ENCODE peak calls at places on chromosomes 1 and 21, in seven cellular contexts. B, F, E, V, Z, G and L are unnamed samples. For H3K27me3, the result is how much of the 10 kb centered on the place peaks cover.

GRCh38 chr1:23809751-23810171 is 9.2 kb upstream of the GALE start:
- DNase-seq in B (peak), F (no peak), E (peak), V (peak), Z (peak), G (peak), L (peak)

GRCh38 chr1:169894424-169895145 is 889 bp upstream of the SCYL3 start:
- DNase-seq in B (no peak), F (no peak), E (no peak), V (no peak), Z (no peak), G (no peak), L (no peak)

GRCh38 chr1:162605225-162605927 is 26.9 kb upstream of the DDR2 start:
- DNase-seq in B (peak), F (no peak), E (no peak), V (no peak), Z (no peak), G (no peak), L (no peak)

GRCh38 chr1:29120955-29121485 is 2.7 kb downstream of the TMEM200B start:
- DNase-seq in B (peak), F (no peak), E (peak), V (no peak), Z (no peak), G (peak), L (peak)

GRCh38 chr1:246565751-246566127 is 322 bp downstream of the TFB2M start:
- DNase-seq in B (peak), F (no peak), E (no peak), V (no peak), Z (no peak), G (no peak), L (no peak)

GRCh38 chr1:172762087-172762486 is 103.2 kb downstream of the FASLG start:
- DNase-seq in B (no peak), F (no peak), E (no peak), V (no peak), Z (no peak), G (no peak), L (no peak)

GRCh38 chr1:5938068-5938740 is 54.0 kb downstream of the NPHP4 start:
- DNase-seq in B (peak), F (no peak), E (peak), V (no peak), Z (no peak), G (no peak), L (peak)

GRCh38 chr1:205764578-205764977 is 10.7 kb downstream of the RAB29 start:
- DNase-seq in B (no peak), F (no peak), E (no peak), V (no peak), Z (no peak), G (no peak), L (no peak)

GRCh38 chr21:36879827-36880226 is 86.6 kb downstream of the HLCS start:
- DNase-seq in B (no peak), F (no peak), E (no peak), V (no peak), Z (no peak), G (no peak), L (no peak)

GRCh38 chr1:224644553-224645154 is 28.5 kb downstream of the CNIH3 start:
- DNase-seq in B (peak), F (no peak), E (peak), V (peak), Z (no peak), G (no peak), L (peak)

GRCh38 chr1:42658880-42659337 is 686 bp downstream of the PPIH start:
- DNase-seq in B (peak), F (no peak), E (no peak), V (peak), Z (no peak), G (no peak), L (no peak)

GRCh38 chr1:51648180-51649109 is 31.6 kb downstream of the OSBPL9 start:
- DNase-seq in B (peak), F (no peak), E (no peak), V (no peak), Z (no peak), G (no peak), L (no peak)

GRCh38 chr21:28633803-28634572 is 358.7 kb downstream of the LTN1 start:
- DNase-seq in B (peak), F (no peak), E (no peak), V (no peak), Z (no peak), G (no peak), L (no peak)

GRCh38 chr1:20657024-20657423 is 4.1 kb downstream of the DDOST start:
- DNase-seq in B (no peak), F (no peak), E (no peak), V (no peak), Z (no peak), G (no peak), L (no peak)

GRCh38 chr1:85132078-85132715 is 68.6 kb downstream of the SYDE2 start:
- DNase-seq in B (peak), F (no peak), E (no peak), V (no peak), Z (no peak), G (no peak), L (peak)

GRCh38 chr1:3124246-3124645 is 55.2 kb downstream of the PRDM16 start:
- DNase-seq in B (no peak), F (no peak), E (no peak), V (no peak), Z (no peak), G (no peak), L (no peak)

GRCh38 chr1:119435061-119435460 is 20.1 kb downstream of the HSD3B2 start:
- DNase-seq in B (no peak), F (no peak), E (no peak), V (no peak), Z (no peak), G (no peak), L (no peak)

GRCh38 chr1:22289251-22289995 is 146.5 kb upstream of the WNT4 start:
- DNase-seq in B (no peak), F (no peak), E (peak), V (no peak), Z (peak), G (no peak), L (no peak)

GRCh38 chr1:161223805-161224694 is 622 bp upstream of the APOA2 start:
- DNase-seq in B (no peak), F (no peak), E (no peak), V (no peak), Z (no peak), G (no peak), L (no peak)

GRCh38 chr1:45458894-45459293 is 32.1 kb downstream of the TESK2 start:
- DNase-seq in B (no peak), F (no peak), E (no peak), V (no peak), Z (no peak), G (no peak), L (no peak)

GRCh38 chr21:38990424-38990794 is 184.7 kb downstream of the ETS2 start:
- DNase-seq in B (no peak), F (no peak), E (peak), V (no peak), Z (no peak), G (no peak), L (no peak)

GRCh38 chr1:14970115-14970798 is 183.3 kb upstream of the TMEM51 start:
- DNase-seq in B (peak), F (no peak), E (peak), V (peak), Z (no peak), G (no peak), L (peak)

GRCh38 chr1:207944571-207944970 is 33.6 kb upstream of the CD34 start:
- DNase-seq in B (peak), F (no peak), E (no peak), V (no peak), Z (no peak), G (no peak), L (no peak)

GRCh38 chr1:225824522-225824921 is 14.6 kb downstream of the EPHX1 start:
- DNase-seq in B (no peak), F (no peak), E (no peak), V (peak), Z (no peak), G (no peak), L (no peak)

GRCh38 chr1:201999625-202000238 is 10.7 kb upstream of the ELF3 start:
- DNase-seq in B (peak), F (no peak), E (peak), V (peak), Z (no peak), G (no peak), L (no peak)

GRCh38 chr1:75415187-75415586 is 195.7 kb downstream of the SLC44A5 start:
- DNase-seq in B (no peak), F (no peak), E (no peak), V (no peak), Z (no peak), G (no peak), L (no peak)

GRCh38 chr1:41805771-41806471 is 112.8 kb downstream of the HIVEP3 start:
- DNase-seq in B (no peak), F (no peak), E (no peak), V (no peak), Z (no peak), G (no peak), L (no peak)

GRCh38 chr1:25756210-25756609 is 43.8 kb upstream of the SELENON start:
- DNase-seq in B (no peak), F (no peak), E (no peak), V (no peak), Z (no peak), G (no peak), L (no peak)

GRCh38 chr1:59564192-59564891 is 250.4 kb upstream of the HOOK1 start:
- DNase-seq in B (no peak), F (no peak), E (no peak), V (no peak), Z (no peak), G (no peak), L (no peak)

GRCh38 chr1:244171241-244171985 is 120.3 kb downstream of the ZBTB18 start:
- DNase-seq in B (no peak), F (no peak), E (no peak), V (no peak), Z (no peak), G (no peak), L (no peak)

GRCh38 chr1:173333581-173333980 is 126.5 kb upstream of the TNFSF4 start:
- DNase-seq in B (peak), F (no peak), E (no peak), V (no peak), Z (no peak), G (no peak), L (no peak)

GRCh38 chr1:58975888-58976287 is 192.0 kb upstream of the JUN start:
- DNase-seq in B (peak), F (no peak), E (no peak), V (no peak), Z (no peak), G (no peak), L (no peak)

GRCh38 chr1:147246910-147247655 is 4.6 kb downstream of the CHD1L start:
- DNase-seq in B (no peak), F (no peak), E (no peak), V (no peak), Z (no peak), G (peak), L (no peak)
- H3K4me3 ChIP-seq in B (no peak), F (no peak), E (no peak), V (no peak), Z (no peak), G (no peak), L (no peak)

GRCh38 chr21:31543191-31543590 is 116.3 kb upstream of the SOD1 start:
- DNase-seq in B (peak), F (peak), E (no peak), V (peak), Z (no peak), G (no peak), L (peak)
- TF ChIP-seq POLR2A in B (no peak), F (no peak), E (no peak), V (no peak), Z (no peak), G (no peak), L (no peak)

DNA sequence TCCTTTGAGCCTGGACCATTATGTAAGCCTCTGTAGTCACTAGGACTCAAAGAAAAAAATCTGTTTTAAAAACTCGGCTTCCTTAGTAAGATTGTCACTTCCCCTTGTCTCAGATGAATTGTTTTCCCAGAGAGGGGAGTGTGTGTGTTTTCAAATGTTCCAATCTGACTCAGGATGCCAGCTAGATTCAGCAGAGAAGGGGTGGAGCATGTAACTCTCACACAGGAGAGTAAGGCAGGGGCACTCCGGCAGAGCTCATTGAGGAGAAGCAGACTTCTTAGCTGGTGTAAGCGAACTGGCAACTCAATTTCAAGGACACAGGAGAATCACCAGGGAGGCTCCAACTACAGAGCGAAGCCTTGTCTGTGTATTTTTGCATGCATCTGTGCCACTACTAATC is 623.2 kb downstream of the LMO4 start:
- DNase-seq in B (peak), F (no peak), E (no peak), V (no peak), Z (no peak), G (no peak), L (no peak)
- H3K27me3 ChIP-seq in B (under half), F (under half), E (under half), V (under half), Z (under half), G (under half), L (under half)

GRCh38 chr1:156086256-156086662 is 4.0 kb upstream of the MEX3A start:
- DNase-seq in B (peak), F (no peak), E (no peak), V (peak), Z (peak), G (no peak), L (peak)
- H3K4me3 ChIP-seq in B (no peak), F (no peak), E (no peak), V (no peak), Z (no peak), G (no peak), L (no peak)